ENCODE peak calls at places on chromosomes 2 and 18, in five cellular contexts. G is BJ, M is K562, Z is cardiac fibroblast, O is WERI-Rb-1. R is an unnamed sample.

GRCh38 chr2:199848323-199848722 is 2.7 kb downstream of the FTCDNL1 start:
- DNase-seq in G (no peak), M (no peak), Z (no peak), O (no peak), R (no peak)

GRCh38 chr2:163345795-163346573 is 389.8 kb downstream of the FIGN start:
- DNase-seq in G (no peak), M (peak; percentile 40), Z (peak; percentile 76), O (no peak), R (peak; percentile 62)

GRCh38 chr2:56576001-56576400 is 392.2 kb downstream of the CCDC85A start:
- DNase-seq in G (no peak), M (no peak), Z (no peak), O (no peak), R (no peak)

GRCh38 chr2:137924019-137924418 is 40.3 kb upstream of the HNMT start:
- DNase-seq in G (no peak), M (no peak), Z (no peak), O (no peak), R (peak; percentile 15)

GRCh38 chr18:44609210-44609941 is 71.3 kb upstream of the SETBP1 start:
- DNase-seq in G (no peak), M (no peak), Z (no peak), O (no peak), R (no peak)

GRCh38 chr2:2842466-2842865 is 511.4 kb upstream of the MYT1L start:
- DNase-seq in G (no peak), M (no peak), Z (no peak), O (no peak), R (no peak)

GRCh38 chr2:238791345-238791744 is 56.5 kb upstream of the TWIST2 start:
- DNase-seq in G (peak; percentile 18), M (no peak), Z (no peak), O (no peak), R (no peak)

GRCh38 chr2:210399440-210400041 is 77.0 kb downstream of the LANCL1 start:
- DNase-seq in G (no peak), M (no peak), Z (peak; percentile 40), O (no peak), R (peak; percentile 8)

GRCh38 chr2:212539145-212539880 is 711 bp upstream of the ERBB4 start:
- DNase-seq in G (no peak), M (no peak), Z (peak; percentile 12), O (peak; percentile 10), R (peak; percentile 18)

GRCh38 chr2:136538489-136538888 is 226.9 kb upstream of the THSD7B start:
- DNase-seq in G (no peak), M (no peak), Z (no peak), O (no peak), R (no peak)

GRCh38 chr2:127637725-127638252 is 8.2 kb upstream of the GPR17 start:
- DNase-seq in G (peak; percentile 55), M (peak; percentile 55), Z (peak; percentile 91), O (peak; percentile 50), R (no peak)

GRCh38 chr2:228549390-228550007 is 368.0 kb upstream of the SPHKAP start:
- DNase-seq in G (no peak), M (no peak), Z (no peak), O (no peak), R (peak; percentile 55)

GRCh38 chr2:189633392-189633811 is 27.9 kb upstream of the ASNSD1 start:
- DNase-seq in G (no peak), M (peak; percentile 47), Z (peak; percentile 51), O (no peak), R (peak; percentile 12)

GRCh38 chr2:35080231-35080905 is 1275.2 kb upstream of the CRIM1 start:
- DNase-seq in G (no peak), M (no peak), Z (peak; percentile 38), O (no peak), R (no peak)

GRCh38 chr2:28351621-28352020 is 41.0 kb upstream of the FOSL2 start:
- DNase-seq in G (no peak), M (no peak), Z (no peak), O (no peak), R (no peak)

GRCh38 chr2:98909381-98910211 is 26.4 kb downstream of the CRACDL start:
- DNase-seq in G (peak; percentile 22), M (no peak), Z (peak; percentile 86), O (peak; percentile 94), R (peak; percentile 46)

DNA sequence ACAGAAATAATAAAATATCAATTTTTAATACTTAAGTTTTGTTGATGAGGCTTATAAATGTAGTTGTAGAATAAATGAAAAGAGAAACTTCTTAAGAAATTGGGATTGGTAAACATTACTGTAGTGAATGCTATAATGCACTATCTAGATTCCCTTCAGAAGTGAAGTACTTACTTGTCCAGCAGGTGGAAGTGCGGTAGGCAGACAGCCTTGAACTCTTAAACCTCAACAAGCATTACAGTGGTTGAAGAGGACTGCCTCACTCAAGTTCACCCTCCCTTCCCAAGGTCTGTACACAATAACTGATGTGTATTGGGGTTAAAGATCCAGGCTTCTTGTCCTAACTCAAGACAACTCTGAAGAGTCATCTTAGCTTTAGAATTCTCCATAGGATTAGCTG is 931.0 kb upstream of the LRRTM1 start:
- DNase-seq in G (no peak), M (no peak), Z (no peak), O (no peak), R (no peak)
- H3K4me3 ChIP-seq in G (no peak overlapping the region), M (no peak overlapping the region), Z (no peak overlapping the region), O (no peak overlapping the region), R (no peak overlapping the region)

GRCh38 chr2:172095146-172095904 is 7.4 kb downstream of the DLX2 start:
- DNase-seq in G (no peak), M (no peak), Z (peak; percentile 86), O (no peak), R (peak; percentile 68)

GRCh38 chr2:172094319-172095145 is 8.2 kb downstream of the DLX2 start:
- DNase-seq in G (no peak), M (no peak), Z (peak; percentile 37), O (no peak), R (no peak)

GRCh38 chr2:172097557-172098131 is 5.1 kb downstream of the DLX2 start:
- DNase-seq in G (no peak), M (peak; percentile 65), Z (no peak), O (no peak), R (no peak)

GRCh38 chr2:172096661-172097547 is 5.8 kb downstream of the DLX2 start:
- DNase-seq in G (no peak), M (no peak), Z (peak; percentile 67), O (no peak), R (no peak)

GRCh38 chr2:172095905-172096660 is 6.6 kb downstream of the DLX2 start:
- DNase-seq in G (no peak), M (no peak), Z (peak; percentile 36), O (no peak), R (no peak)
- H3K4me3 ChIP-seq in G (peak overlapping the region; percentile 55), M (no peak overlapping the region), Z (no peak overlapping the region), O (peak overlapping the region; percentile 47), R (peak overlapping the region; percentile 69)

GRCh38 chr2:96531872-96532505 is 4.6 kb upstream of the ARID5A start:
- DNase-seq in G (peak; percentile 99), M (peak; percentile 93), Z (peak; percentile 99), O (peak; percentile 83), R (peak; percentile 94)
- H3K4me3 ChIP-seq in G (peak overlapping the region; percentile 10), M (peak overlapping the region; percentile 28), Z (no peak overlapping the region), O (peak overlapping the region; percentile 40), R (peak overlapping the region; percentile 56)

DNA sequence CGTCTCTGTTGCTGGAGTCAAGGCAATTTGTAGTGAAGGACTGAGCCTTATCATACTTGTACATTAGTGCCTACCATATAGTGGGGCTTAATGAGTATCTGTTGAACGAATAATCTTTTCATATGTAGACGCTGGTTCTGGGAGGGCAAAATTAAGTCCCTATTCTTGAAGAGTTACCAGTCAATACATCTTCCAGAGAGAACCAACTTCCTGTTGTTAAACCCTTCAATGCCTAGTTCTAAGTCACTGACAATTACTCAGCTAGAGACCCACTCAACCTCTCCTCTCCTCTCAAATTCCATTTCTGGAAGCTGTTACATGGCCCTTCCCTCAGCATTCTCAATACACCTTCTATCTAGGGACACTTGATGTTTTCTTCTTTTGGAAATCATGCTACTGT is 1.1 kb upstream of the MOB4 start:
- DNase-seq in G (no peak), M (no peak), Z (peak; percentile 15), O (no peak), R (peak; percentile 29)
- H3K4me3 ChIP-seq in G (no peak overlapping the region), M (no peak overlapping the region), Z (no peak overlapping the region), O (peak overlapping the region; percentile 65), R (peak overlapping the region; percentile 90)

GRCh38 chr18:66761166-66761565 is 157.3 kb upstream of the CDH19 start:
- DNase-seq in G (no peak), M (no peak), Z (no peak), O (no peak), R (no peak)
- H3K4me3 ChIP-seq in G (no peak overlapping the region), M (no peak overlapping the region), Z (no peak overlapping the region), O (no peak overlapping the region), R (no peak overlapping the region)

GRCh38 chr2:143399679-143400078 is 270.5 kb downstream of the ARHGAP15 start:
- DNase-seq in G (peak; percentile 28), M (no peak), Z (no peak), O (no peak), R (no peak)

GRCh38 chr2:143402462-143402861 is 273.2 kb downstream of the ARHGAP15 start:
- DNase-seq in G (no peak), M (no peak), Z (no peak), O (no peak), R (no peak)

GRCh38 chr2:143398701-143399260 is 269.6 kb downstream of the ARHGAP15 start:
- DNase-seq in G (no peak), M (no peak), Z (no peak), O (no peak), R (no peak)

GRCh38 chr2:143392358-143392757 is 263.1 kb downstream of the ARHGAP15 start:
- DNase-seq in G (no peak), M (no peak), Z (no peak), O (no peak), R (no peak)

GRCh38 chr2:143397886-143398614 is 268.8 kb downstream of the ARHGAP15 start:
- DNase-seq in G (peak; percentile 27), M (no peak), Z (peak; percentile 47), O (no peak), R (peak; percentile 7)
- H3K4me3 ChIP-seq in G (no peak overlapping the region), M (no peak overlapping the region), Z (no peak overlapping the region), O (no peak overlapping the region), R (no peak overlapping the region)

GRCh38 chr2:161246301-161246700 is 61.9 kb upstream of the PSMD14 start:
- DNase-seq in G (no peak), M (peak; percentile 37), Z (no peak), O (no peak), R (no peak)
- H3K4me3 ChIP-seq in G (no peak overlapping the region), M (no peak overlapping the region), Z (no peak overlapping the region), O (no peak overlapping the region), R (peak overlapping the region; percentile 91)

GRCh38 chr2:97908208-97908676 is 87.5 kb downstream of the TMEM131 start:
- DNase-seq in G (no peak), M (no peak), Z (no peak), O (no peak), R (peak; percentile 69)
- H3K4me3 ChIP-seq in G (no peak overlapping the region), M (no peak overlapping the region), Z (no peak overlapping the region), O (no peak overlapping the region), R (no peak overlapping the region)

R was measured in GM12865.